ENCODE peak calls at places on chromosome X, in seven cellular contexts. One of them, this sample, is unnamed.

GRCh38 chrX:141760761-141761160 is 62.2 kb upstream of the SPANXD start:
- DNase-seq in RWPE1: peak
- DNase-seq in testis: no peak
- DNase-seq in ovary: no peak
- DNase-seq in colonic mucosa: no peak
- DNase-seq in fibroblast of pulmonary artery: peak
- DNase-seq in CD4-positive, alpha-beta T cell: no peak
- DNase-seq in this sample: peak

GRCh38 chrX:118024482-118024881 is 92.1 kb downstream of the KLHL13 start:
- DNase-seq in RWPE1: no peak
- DNase-seq in testis: no peak
- DNase-seq in ovary: no peak
- DNase-seq in colonic mucosa: no peak
- DNase-seq in fibroblast of pulmonary artery: no peak
- DNase-seq in CD4-positive, alpha-beta T cell: no peak
- DNase-seq in this sample: no peak

GRCh38 chrX:153875391-153876111 is 10.4 kb downstream of the L1CAM start:
- DNase-seq in RWPE1: peak
- DNase-seq in testis: peak
- DNase-seq in ovary: peak
- DNase-seq in colonic mucosa: peak
- DNase-seq in fibroblast of pulmonary artery: peak
- DNase-seq in CD4-positive, alpha-beta T cell: peak
- DNase-seq in this sample: peak

GRCh38 chrX:108025954-108026616 is 18.8 kb upstream of the VSIG1 start:
- DNase-seq in RWPE1: no peak
- DNase-seq in testis: no peak
- DNase-seq in ovary: no peak
- DNase-seq in colonic mucosa: no peak
- DNase-seq in fibroblast of pulmonary artery: no peak
- DNase-seq in CD4-positive, alpha-beta T cell: no peak
- DNase-seq in this sample: no peak

GRCh38 chrX:48513670-48514069 is 4.9 kb downstream of the PORCN start:
- DNase-seq in RWPE1: no peak
- DNase-seq in testis: no peak
- DNase-seq in ovary: no peak
- DNase-seq in colonic mucosa: no peak
- DNase-seq in fibroblast of pulmonary artery: no peak
- DNase-seq in CD4-positive, alpha-beta T cell: no peak
- DNase-seq in this sample: no peak

GRCh38 chrX:14347523-14347922 is 181.8 kb upstream of the GLRA2 start:
- DNase-seq in RWPE1: no peak
- DNase-seq in testis: no peak
- DNase-seq in ovary: no peak
- DNase-seq in colonic mucosa: no peak
- DNase-seq in fibroblast of pulmonary artery: no peak
- DNase-seq in CD4-positive, alpha-beta T cell: no peak
- DNase-seq in this sample: no peak

GRCh38 chrX:118553042-118553714 is 57.6 kb downstream of the DOCK11 start:
- DNase-seq in RWPE1: no peak
- DNase-seq in testis: no peak
- DNase-seq in ovary: no peak
- DNase-seq in colonic mucosa: no peak
- DNase-seq in fibroblast of pulmonary artery: no peak
- DNase-seq in CD4-positive, alpha-beta T cell: no peak
- DNase-seq in this sample: peak

GRCh38 chrX:44382871-44383270 is 39.4 kb upstream of the EFHC2 start:
- DNase-seq in RWPE1: no peak
- DNase-seq in testis: no peak
- DNase-seq in ovary: no peak
- DNase-seq in colonic mucosa: no peak
- DNase-seq in fibroblast of pulmonary artery: no peak
- DNase-seq in CD4-positive, alpha-beta T cell: no peak
- DNase-seq in this sample: no peak

GRCh38 chrX:12446342-12447075 is 308.2 kb downstream of the FRMPD4 start:
- DNase-seq in RWPE1: peak
- DNase-seq in testis: no peak
- DNase-seq in ovary: no peak
- DNase-seq in colonic mucosa: no peak
- DNase-seq in fibroblast of pulmonary artery: peak
- DNase-seq in CD4-positive, alpha-beta T cell: no peak
- DNase-seq in this sample: peak

GRCh38 chrX:31130457-31131215 is 58.8 kb upstream of the FTHL17 start:
- DNase-seq in RWPE1: no peak
- DNase-seq in testis: no peak
- DNase-seq in ovary: no peak
- DNase-seq in colonic mucosa: no peak
- DNase-seq in fibroblast of pulmonary artery: no peak
- DNase-seq in CD4-positive, alpha-beta T cell: no peak
- DNase-seq in this sample: no peak

GRCh38 chrX:137071596-137071995 is 37.8 kb upstream of the GPR101 start:
- DNase-seq in RWPE1: no peak
- DNase-seq in testis: no peak
- DNase-seq in ovary: no peak
- DNase-seq in colonic mucosa: no peak
- DNase-seq in fibroblast of pulmonary artery: no peak
- DNase-seq in CD4-positive, alpha-beta T cell: no peak
- DNase-seq in this sample: no peak

GRCh38 chrX:106220177-106220576 is 52.1 kb downstream of the PWWP3B start:
- DNase-seq in RWPE1: no peak
- DNase-seq in testis: no peak
- DNase-seq in ovary: no peak
- DNase-seq in colonic mucosa: no peak
- DNase-seq in fibroblast of pulmonary artery: peak
- DNase-seq in CD4-positive, alpha-beta T cell: no peak
- DNase-seq in this sample: peak

GRCh38 chrX:65866146-65866545 is 173.7 kb downstream of the VSIG4 start:
- DNase-seq in RWPE1: no peak
- DNase-seq in testis: no peak
- DNase-seq in ovary: no peak
- DNase-seq in colonic mucosa: no peak
- DNase-seq in fibroblast of pulmonary artery: no peak
- DNase-seq in CD4-positive, alpha-beta T cell: no peak
- DNase-seq in this sample: no peak

GRCh38 chrX:21479695-21480280 is 105.6 kb downstream of the CNKSR2 start:
- DNase-seq in RWPE1: peak
- DNase-seq in testis: no peak
- DNase-seq in ovary: no peak
- DNase-seq in colonic mucosa: no peak
- DNase-seq in fibroblast of pulmonary artery: peak
- DNase-seq in CD4-positive, alpha-beta T cell: no peak
- DNase-seq in this sample: peak

GRCh38 chrX:129641941-129642340 is 12.8 kb downstream of the APLN start:
- DNase-seq in RWPE1: no peak
- DNase-seq in testis: no peak
- DNase-seq in ovary: no peak
- DNase-seq in colonic mucosa: no peak
- DNase-seq in fibroblast of pulmonary artery: peak
- DNase-seq in CD4-positive, alpha-beta T cell: no peak
- DNase-seq in this sample: peak

GRCh38 chrX:51743179-51743957 is at the start of gene GSPT2:
- DNase-seq in RWPE1: no peak
- DNase-seq in testis: peak
- DNase-seq in ovary: peak
- DNase-seq in colonic mucosa: peak
- DNase-seq in fibroblast of pulmonary artery: peak
- DNase-seq in CD4-positive, alpha-beta T cell: peak
- DNase-seq in this sample: no peak

GRCh38 chrX:129726307-129727111 is 12.3 kb upstream of the XPNPEP2 start:
- DNase-seq in RWPE1: peak
- DNase-seq in testis: peak
- DNase-seq in ovary: peak
- DNase-seq in colonic mucosa: peak
- DNase-seq in fibroblast of pulmonary artery: peak
- DNase-seq in CD4-positive, alpha-beta T cell: peak
- DNase-seq in this sample: peak

GRCh38 chrX:150693782-150694574 is 782 bp downstream of the MTMR1 start:
- DNase-seq in RWPE1: peak
- DNase-seq in testis: peak
- DNase-seq in ovary: peak
- DNase-seq in colonic mucosa: peak
- DNase-seq in fibroblast of pulmonary artery: peak
- DNase-seq in CD4-positive, alpha-beta T cell: peak
- DNase-seq in this sample: peak

GRCh38 chrX:120000490-120001246 is 57.1 kb upstream of the NKAP start:
- DNase-seq in RWPE1: peak
- DNase-seq in testis: no peak
- DNase-seq in ovary: no peak
- DNase-seq in colonic mucosa: no peak
- DNase-seq in fibroblast of pulmonary artery: no peak
- DNase-seq in CD4-positive, alpha-beta T cell: no peak
- DNase-seq in this sample: peak

GRCh38 chrX:15673970-15674369 is 9.4 kb upstream of the CLTRN start:
- DNase-seq in RWPE1: no peak
- DNase-seq in testis: no peak
- DNase-seq in ovary: no peak
- DNase-seq in colonic mucosa: no peak
- DNase-seq in fibroblast of pulmonary artery: no peak
- DNase-seq in CD4-positive, alpha-beta T cell: no peak
- DNase-seq in this sample: no peak

GRCh38 chrX:18995216-18995615 is 11.3 kb upstream of the PHKA2 start:
- DNase-seq in RWPE1: peak
- DNase-seq in testis: no peak
- DNase-seq in ovary: no peak
- DNase-seq in colonic mucosa: no peak
- DNase-seq in fibroblast of pulmonary artery: peak
- DNase-seq in CD4-positive, alpha-beta T cell: no peak
- DNase-seq in this sample: peak

GRCh38 chrX:46865281-46865680 is 28.4 kb downstream of the RP2 start:
- DNase-seq in RWPE1: peak
- DNase-seq in testis: no peak
- DNase-seq in ovary: no peak
- DNase-seq in colonic mucosa: no peak
- DNase-seq in fibroblast of pulmonary artery: peak
- DNase-seq in CD4-positive, alpha-beta T cell: no peak
- DNase-seq in this sample: peak

GRCh38 chrX:5122181-5122678 is 1106.4 kb downstream of the NLGN4X start:
- DNase-seq in RWPE1: no peak
- DNase-seq in testis: no peak
- DNase-seq in ovary: no peak
- DNase-seq in colonic mucosa: no peak
- DNase-seq in fibroblast of pulmonary artery: no peak
- DNase-seq in CD4-positive, alpha-beta T cell: no peak
- DNase-seq in this sample: no peak

GRCh38 chrX:103310592-103311400 is at the start of gene BEX2:
- DNase-seq in RWPE1: peak
- DNase-seq in testis: peak
- DNase-seq in ovary: peak
- DNase-seq in colonic mucosa: peak
- DNase-seq in fibroblast of pulmonary artery: peak
- DNase-seq in CD4-positive, alpha-beta T cell: peak
- DNase-seq in this sample: no peak

GRCh38 chrX:43121637-43122036 is 343.7 kb upstream of the PPP1R2C start:
- DNase-seq in RWPE1: no peak
- DNase-seq in testis: peak
- DNase-seq in ovary: no peak
- DNase-seq in colonic mucosa: no peak
- DNase-seq in fibroblast of pulmonary artery: peak
- DNase-seq in CD4-positive, alpha-beta T cell: no peak
- DNase-seq in this sample: peak

GRCh38 chrX:45719751-45720501 is 519.2 kb upstream of the DIPK2B start:
- DNase-seq in RWPE1: no peak
- DNase-seq in testis: no peak
- DNase-seq in ovary: no peak
- DNase-seq in colonic mucosa: no peak
- DNase-seq in fibroblast of pulmonary artery: peak
- DNase-seq in CD4-positive, alpha-beta T cell: no peak
- DNase-seq in this sample: no peak

GRCh38 chrX:10832103-10832502 is 211.7 kb upstream of the MID1 start:
- DNase-seq in RWPE1: no peak
- DNase-seq in testis: no peak
- DNase-seq in ovary: no peak
- DNase-seq in colonic mucosa: no peak
- DNase-seq in fibroblast of pulmonary artery: no peak
- DNase-seq in CD4-positive, alpha-beta T cell: no peak
- DNase-seq in this sample: no peak
- TF ChIP-seq CTCF in RWPE1: no peak
- TF ChIP-seq CTCF in testis: no peak
- TF ChIP-seq CTCF in ovary: no peak
- TF ChIP-seq CTCF in colonic mucosa: no peak
- TF ChIP-seq CTCF in fibroblast of pulmonary artery: no peak
- TF ChIP-seq CTCF in CD4-positive, alpha-beta T cell: no peak
- TF ChIP-seq CTCF in this sample: no peak

GRCh38 chrX:114774691-114775090 is 190.8 kb downstream of the HTR2C start:
- DNase-seq in RWPE1: no peak
- DNase-seq in testis: no peak
- DNase-seq in ovary: no peak
- DNase-seq in colonic mucosa: no peak
- DNase-seq in fibroblast of pulmonary artery: no peak
- DNase-seq in CD4-positive, alpha-beta T cell: no peak
- DNase-seq in this sample: no peak
- TF ChIP-seq CTCF in RWPE1: no peak
- TF ChIP-seq CTCF in testis: no peak
- TF ChIP-seq CTCF in ovary: no peak
- TF ChIP-seq CTCF in colonic mucosa: no peak
- TF ChIP-seq CTCF in fibroblast of pulmonary artery: no peak
- TF ChIP-seq CTCF in CD4-positive, alpha-beta T cell: no peak
- TF ChIP-seq CTCF in this sample: no peak

GRCh38 chrX:2500091-2500680 is 590 bp downstream of the DHRSX start:
- DNase-seq in RWPE1: peak
- DNase-seq in testis: peak
- DNase-seq in ovary: peak
- DNase-seq in colonic mucosa: peak
- DNase-seq in fibroblast of pulmonary artery: peak
- DNase-seq in CD4-positive, alpha-beta T cell: no peak
- DNase-seq in this sample: peak
- TF ChIP-seq CTCF in RWPE1: peak
- TF ChIP-seq CTCF in testis: no peak
- TF ChIP-seq CTCF in ovary: no peak
- TF ChIP-seq CTCF in colonic mucosa: no peak
- TF ChIP-seq CTCF in fibroblast of pulmonary artery: no peak
- TF ChIP-seq CTCF in CD4-positive, alpha-beta T cell: no peak
- TF ChIP-seq CTCF in this sample: no peak

GRCh38 chrX:131831185-131831520 is 191.9 kb upstream of the STK26 start:
- DNase-seq in RWPE1: no peak
- DNase-seq in testis: no peak
- DNase-seq in ovary: no peak
- DNase-seq in colonic mucosa: no peak
- DNase-seq in fibroblast of pulmonary artery: no peak
- DNase-seq in CD4-positive, alpha-beta T cell: no peak
- DNase-seq in this sample: no peak

GRCh38 chrX:131828482-131828881 is 194.6 kb upstream of the STK26 start:
- DNase-seq in RWPE1: no peak
- DNase-seq in testis: no peak
- DNase-seq in ovary: no peak
- DNase-seq in colonic mucosa: no peak
- DNase-seq in fibroblast of pulmonary artery: no peak
- DNase-seq in CD4-positive, alpha-beta T cell: no peak
- DNase-seq in this sample: no peak

GRCh38 chrX:131830400-131831184 is 192.5 kb upstream of the STK26 start:
- DNase-seq in RWPE1: peak
- DNase-seq in testis: peak
- DNase-seq in ovary: peak
- DNase-seq in colonic mucosa: peak
- DNase-seq in fibroblast of pulmonary artery: peak
- DNase-seq in CD4-positive, alpha-beta T cell: peak
- DNase-seq in this sample: peak

GRCh38 chrX:131826572-131826971 is 196.5 kb upstream of the STK26 start:
- DNase-seq in RWPE1: no peak
- DNase-seq in testis: no peak
- DNase-seq in ovary: no peak
- DNase-seq in colonic mucosa: no peak
- DNase-seq in fibroblast of pulmonary artery: no peak
- DNase-seq in CD4-positive, alpha-beta T cell: no peak
- DNase-seq in this sample: no peak

GRCh38 chrX:131827935-131828334 is 195.2 kb upstream of the STK26 start:
- DNase-seq in RWPE1: no peak
- DNase-seq in testis: no peak
- DNase-seq in ovary: no peak
- DNase-seq in colonic mucosa: no peak
- DNase-seq in fibroblast of pulmonary artery: peak
- DNase-seq in CD4-positive, alpha-beta T cell: peak
- DNase-seq in this sample: peak
- TF ChIP-seq CTCF in RWPE1: no peak
- TF ChIP-seq CTCF in testis: no peak
- TF ChIP-seq CTCF in ovary: no peak
- TF ChIP-seq CTCF in colonic mucosa: no peak
- TF ChIP-seq CTCF in fibroblast of pulmonary artery: no peak
- TF ChIP-seq CTCF in CD4-positive, alpha-beta T cell: no peak
- TF ChIP-seq CTCF in this sample: no peak